ENCODE peak calls at places on chromosome 6, in ten cellular contexts. One of them, this sample, is unnamed.

GRCh38 chr6:12717356-12717755 is 789 bp downstream of the PHACTR1 start:
- DNase-seq in NCI-H1417: peak; percentile 30
- DNase-seq in activated T-cell treated with anti-CD3 and anti-CD28 coated beads, Interleukin-2, amount 50 U/mL, for 72 hours: no peak
- DNase-seq in fibroblast of lung: no peak
- DNase-seq in ecto neural progenitor cell: no peak
- DNase-seq in AG09309: no peak
- DNase-seq in ACHN: no peak
- DNase-seq in neural crest cell: no peak
- DNase-seq in A549: peak; percentile 2
- DNase-seq in iPS-NIHi11: no peak
- DNase-seq in this sample: no peak

GRCh38 chr6:151808331-151809241 is 1.1 kb downstream of the ESR1 start:
- DNase-seq in activated T-cell treated with anti-CD3 and anti-CD28 coated beads, Interleukin-2, amount 50 U/mL, for 72 hours: no peak
- DNase-seq in fibroblast of lung: peak; percentile 1
- DNase-seq in ecto neural progenitor cell: peak; percentile 51
- DNase-seq in AG09309: no peak
- DNase-seq in neural crest cell: no peak
- DNase-seq in A549: no peak
- DNase-seq in NCI-H1417: no peak
- DNase-seq in iPS-NIHi11: peak; percentile 33
- DNase-seq in ACHN: no peak
- DNase-seq in this sample: no peak

GRCh38 chr6:4977468-4977867 is 26.4 kb downstream of the RPP40 start:
- DNase-seq in NCI-H1417: no peak
- DNase-seq in activated T-cell treated with anti-CD3 and anti-CD28 coated beads, Interleukin-2, amount 50 U/mL, for 72 hours: no peak
- DNase-seq in ACHN: no peak
- DNase-seq in ecto neural progenitor cell: no peak
- DNase-seq in AG09309: no peak
- DNase-seq in fibroblast of lung: no peak
- DNase-seq in A549: no peak
- DNase-seq in iPS-NIHi11: no peak
- DNase-seq in neural crest cell: no peak
- DNase-seq in this sample: no peak

GRCh38 chr6:111566222-111566717 is 39.4 kb downstream of the TRAF3IP2 start:
- DNase-seq in NCI-H1417: peak; percentile 69
- DNase-seq in fibroblast of lung: no peak
- DNase-seq in iPS-NIHi11: no peak
- DNase-seq in A549: no peak
- DNase-seq in neural crest cell: no peak
- DNase-seq in ACHN: no peak
- DNase-seq in activated T-cell treated with anti-CD3 and anti-CD28 coated beads, Interleukin-2, amount 50 U/mL, for 72 hours: no peak
- DNase-seq in AG09309: no peak
- DNase-seq in ecto neural progenitor cell: no peak
- DNase-seq in this sample: no peak

GRCh38 chr6:124011180-124011579 is 207.5 kb downstream of the NKAIN2 start:
- DNase-seq in fibroblast of lung: no peak
- DNase-seq in NCI-H1417: no peak
- DNase-seq in neural crest cell: no peak
- DNase-seq in ecto neural progenitor cell: no peak
- DNase-seq in AG09309: no peak
- DNase-seq in activated T-cell treated with anti-CD3 and anti-CD28 coated beads, Interleukin-2, amount 50 U/mL, for 72 hours: no peak
- DNase-seq in A549: no peak
- DNase-seq in ACHN: no peak
- DNase-seq in iPS-NIHi11: no peak
- DNase-seq in this sample: no peak

GRCh38 chr6:10297825-10298224 is 117.0 kb downstream of the TFAP2A start:
- DNase-seq in fibroblast of lung: no peak
- DNase-seq in ACHN: no peak
- DNase-seq in A549: no peak
- DNase-seq in ecto neural progenitor cell: no peak
- DNase-seq in activated T-cell treated with anti-CD3 and anti-CD28 coated beads, Interleukin-2, amount 50 U/mL, for 72 hours: no peak
- DNase-seq in neural crest cell: no peak
- DNase-seq in iPS-NIHi11: no peak
- DNase-seq in NCI-H1417: no peak
- DNase-seq in AG09309: peak; percentile 20
- DNase-seq in this sample: no peak

GRCh38 chr6:15246217-15247211 is 645 bp downstream of the JARID2 start:
- DNase-seq in ecto neural progenitor cell: no peak
- DNase-seq in activated T-cell treated with anti-CD3 and anti-CD28 coated beads, Interleukin-2, amount 50 U/mL, for 72 hours: peak; percentile 28
- DNase-seq in NCI-H1417: peak; percentile 24
- DNase-seq in iPS-NIHi11: no peak
- DNase-seq in A549: no peak
- DNase-seq in AG09309: no peak
- DNase-seq in fibroblast of lung: peak; percentile 42
- DNase-seq in neural crest cell: no peak
- DNase-seq in ACHN: no peak
- DNase-seq in this sample: no peak

GRCh38 chr6:53439556-53439955 is 90.8 kb upstream of the ELOVL5 start:
- DNase-seq in fibroblast of lung: peak; percentile 84
- DNase-seq in NCI-H1417: no peak
- DNase-seq in ecto neural progenitor cell: no peak
- DNase-seq in neural crest cell: no peak
- DNase-seq in ACHN: no peak
- DNase-seq in AG09309: peak; percentile 56
- DNase-seq in iPS-NIHi11: no peak
- DNase-seq in A549: no peak
- DNase-seq in activated T-cell treated with anti-CD3 and anti-CD28 coated beads, Interleukin-2, amount 50 U/mL, for 72 hours: no peak
- DNase-seq in this sample: peak; percentile 55

GRCh38 chr6:130632288-130632687 is 194.9 kb upstream of the SMLR1 start:
- DNase-seq in fibroblast of lung: no peak
- DNase-seq in ecto neural progenitor cell: no peak
- DNase-seq in A549: no peak
- DNase-seq in NCI-H1417: peak; percentile 52
- DNase-seq in activated T-cell treated with anti-CD3 and anti-CD28 coated beads, Interleukin-2, amount 50 U/mL, for 72 hours: no peak
- DNase-seq in ACHN: no peak
- DNase-seq in AG09309: peak; percentile 16
- DNase-seq in neural crest cell: no peak
- DNase-seq in iPS-NIHi11: no peak
- DNase-seq in this sample: no peak